ENCODE peak calls at places on chromosome 9, in nine cellular contexts. One of them, this sample, is unnamed.

GRCh38 chr9:90344013-90344412 is 298.6 kb downstream of the DIRAS2 start:
- DNase-seq in Panc1: no peak
- DNase-seq in lower lobe of right lung: no peak
- DNase-seq in AG04450: no peak
- DNase-seq in stomach: no peak
- DNase-seq in RWPE1: peak
- DNase-seq in K562: no peak
- DNase-seq in body of pancreas: no peak
- DNase-seq in tibial nerve: no peak
- DNase-seq in this sample: no peak

GRCh38 chr9:17322882-17323864 is 188.3 kb downstream of the CNTLN start:
- DNase-seq in body of pancreas: no peak
- DNase-seq in tibial nerve: no peak
- DNase-seq in AG04450: no peak
- DNase-seq in lower lobe of right lung: no peak
- DNase-seq in stomach: no peak
- DNase-seq in K562: no peak
- DNase-seq in Panc1: no peak
- DNase-seq in RWPE1: no peak
- DNase-seq in this sample: no peak

GRCh38 chr9:82763631-82764030 is 299.3 kb downstream of the RASEF start:
- DNase-seq in tibial nerve: no peak
- DNase-seq in K562: no peak
- DNase-seq in stomach: no peak
- DNase-seq in RWPE1: no peak
- DNase-seq in lower lobe of right lung: no peak
- DNase-seq in AG04450: no peak
- DNase-seq in Panc1: no peak
- DNase-seq in body of pancreas: no peak
- DNase-seq in this sample: no peak

GRCh38 chr9:4463824-4464223 is 26.4 kb upstream of the SLC1A1 start:
- DNase-seq in stomach: no peak
- DNase-seq in tibial nerve: no peak
- DNase-seq in lower lobe of right lung: no peak
- DNase-seq in K562: no peak
- DNase-seq in RWPE1: no peak
- DNase-seq in body of pancreas: no peak
- DNase-seq in Panc1: no peak
- DNase-seq in AG04450: no peak
- DNase-seq in this sample: no peak

GRCh38 chr9:33510264-33511183 is 13.5 kb upstream of the ANKRD18B start:
- DNase-seq in RWPE1: peak
- DNase-seq in stomach: peak
- DNase-seq in tibial nerve: no peak
- DNase-seq in lower lobe of right lung: peak
- DNase-seq in K562: peak
- DNase-seq in Panc1: no peak
- DNase-seq in body of pancreas: peak
- DNase-seq in AG04450: no peak
- DNase-seq in this sample: peak

GRCh38 chr9:15982182-15982581 is 429.3 kb downstream of the CCDC171 start:
- DNase-seq in K562: no peak
- DNase-seq in lower lobe of right lung: no peak
- DNase-seq in stomach: no peak
- DNase-seq in RWPE1: no peak
- DNase-seq in AG04450: no peak
- DNase-seq in tibial nerve: no peak
- DNase-seq in Panc1: no peak
- DNase-seq in body of pancreas: no peak
- DNase-seq in this sample: no peak

GRCh38 chr9:130893250-130894101 is 3.1 kb downstream of the QRFP start:
- DNase-seq in Panc1: no peak
- DNase-seq in RWPE1: no peak
- DNase-seq in K562: peak
- DNase-seq in AG04450: no peak
- DNase-seq in body of pancreas: no peak
- DNase-seq in stomach: peak
- DNase-seq in lower lobe of right lung: peak
- DNase-seq in tibial nerve: no peak
- DNase-seq in this sample: no peak

GRCh38 chr9:5971740-5972139 is 43.7 kb downstream of the RANBP6 start:
- DNase-seq in RWPE1: peak
- DNase-seq in lower lobe of right lung: no peak
- DNase-seq in Panc1: no peak
- DNase-seq in K562: no peak
- DNase-seq in stomach: no peak
- DNase-seq in tibial nerve: no peak
- DNase-seq in body of pancreas: no peak
- DNase-seq in AG04450: no peak
- DNase-seq in this sample: no peak

GRCh38 chr9:83992407-83992806 is 11.8 kb downstream of the RMI1 start:
- DNase-seq in AG04450: no peak
- DNase-seq in Panc1: no peak
- DNase-seq in stomach: no peak
- DNase-seq in tibial nerve: no peak
- DNase-seq in body of pancreas: peak
- DNase-seq in RWPE1: peak
- DNase-seq in lower lobe of right lung: no peak
- DNase-seq in K562: peak
- DNase-seq in this sample: no peak

GRCh38 chr9:68672625-68673024 is 32.4 kb upstream of the PIP5K1B start:
- DNase-seq in body of pancreas: no peak
- DNase-seq in Panc1: no peak
- DNase-seq in K562: no peak
- DNase-seq in lower lobe of right lung: no peak
- DNase-seq in stomach: no peak
- DNase-seq in RWPE1: no peak
- DNase-seq in tibial nerve: no peak
- DNase-seq in AG04450: no peak
- DNase-seq in this sample: no peak

GRCh38 chr9:68683433-68683832 is 21.6 kb upstream of the PIP5K1B start:
- DNase-seq in body of pancreas: no peak
- DNase-seq in tibial nerve: no peak
- DNase-seq in Panc1: no peak
- DNase-seq in lower lobe of right lung: no peak
- DNase-seq in stomach: no peak
- DNase-seq in RWPE1: no peak
- DNase-seq in K562: no peak
- DNase-seq in AG04450: no peak
- DNase-seq in this sample: no peak

GRCh38 chr9:68678430-68678829 is 26.6 kb upstream of the PIP5K1B start:
- DNase-seq in lower lobe of right lung: no peak
- DNase-seq in body of pancreas: no peak
- DNase-seq in AG04450: no peak
- DNase-seq in RWPE1: no peak
- DNase-seq in tibial nerve: no peak
- DNase-seq in Panc1: no peak
- DNase-seq in stomach: no peak
- DNase-seq in K562: peak
- DNase-seq in this sample: no peak
- TF ChIP-seq CTCF in lower lobe of right lung: peak
- TF ChIP-seq CTCF in body of pancreas: no peak
- TF ChIP-seq CTCF in AG04450: peak
- TF ChIP-seq CTCF in RWPE1: no peak
- TF ChIP-seq CTCF in tibial nerve: no peak
- TF ChIP-seq CTCF in Panc1: no peak
- TF ChIP-seq CTCF in stomach: no peak
- TF ChIP-seq CTCF in K562: peak
- TF ChIP-seq CTCF in this sample: peak

GRCh38 chr9:35923598-35923926 is 14.3 kb downstream of the SPAAR start:
- DNase-seq in lower lobe of right lung: no peak
- DNase-seq in tibial nerve: no peak
- DNase-seq in Panc1: no peak
- DNase-seq in AG04450: no peak
- DNase-seq in K562: peak
- DNase-seq in RWPE1: no peak
- DNase-seq in stomach: no peak
- DNase-seq in body of pancreas: no peak
- DNase-seq in this sample: no peak
- H3K27ac ChIP-seq in lower lobe of right lung: no peak
- H3K27ac ChIP-seq in tibial nerve: peak
- H3K27ac ChIP-seq in Panc1: no peak
- H3K27ac ChIP-seq in AG04450: peak
- H3K27ac ChIP-seq in K562: peak
- H3K27ac ChIP-seq in RWPE1: no peak
- H3K27ac ChIP-seq in stomach: peak
- H3K27ac ChIP-seq in body of pancreas: no peak
- H3K27ac ChIP-seq in this sample: peak

GRCh38 chr9:133992780-133993634 is 883 bp upstream of the VAV2 start:
- DNase-seq in tibial nerve: peak
- DNase-seq in RWPE1: peak
- DNase-seq in Panc1: no peak
- DNase-seq in AG04450: peak
- DNase-seq in lower lobe of right lung: peak
- DNase-seq in K562: peak
- DNase-seq in body of pancreas: peak
- DNase-seq in stomach: peak
- DNase-seq in this sample: peak
- TF ChIP-seq CTCF in tibial nerve: peak
- TF ChIP-seq CTCF in RWPE1: peak
- TF ChIP-seq CTCF in Panc1: peak
- TF ChIP-seq CTCF in AG04450: peak
- TF ChIP-seq CTCF in lower lobe of right lung: peak
- TF ChIP-seq CTCF in K562: peak
- TF ChIP-seq CTCF in body of pancreas: no peak
- TF ChIP-seq CTCF in stomach: no peak
- TF ChIP-seq CTCF in this sample: peak

GRCh38 chr9:129258124-129258822 is 80.2 kb upstream of the IER5L start:
- DNase-seq in AG04450: peak
- DNase-seq in body of pancreas: peak
- DNase-seq in K562: peak
- DNase-seq in tibial nerve: peak
- DNase-seq in lower lobe of right lung: peak
- DNase-seq in Panc1: peak
- DNase-seq in stomach: peak
- DNase-seq in RWPE1: peak
- DNase-seq in this sample: peak

GRCh38 chr9:129252937-129253819 is 75.1 kb upstream of the IER5L start:
- DNase-seq in AG04450: no peak
- DNase-seq in RWPE1: no peak
- DNase-seq in K562: no peak
- DNase-seq in lower lobe of right lung: peak
- DNase-seq in body of pancreas: no peak
- DNase-seq in Panc1: no peak
- DNase-seq in stomach: no peak
- DNase-seq in tibial nerve: peak
- DNase-seq in this sample: no peak

GRCh38 chr9:129256959-129257713 is 79.1 kb upstream of the IER5L start:
- DNase-seq in RWPE1: no peak
- DNase-seq in body of pancreas: no peak
- DNase-seq in lower lobe of right lung: peak
- DNase-seq in Panc1: no peak
- DNase-seq in K562: no peak
- DNase-seq in AG04450: no peak
- DNase-seq in stomach: no peak
- DNase-seq in tibial nerve: no peak
- DNase-seq in this sample: no peak

GRCh38 chr9:129253820-129254381 is 75.8 kb upstream of the IER5L start:
- DNase-seq in lower lobe of right lung: peak
- DNase-seq in Panc1: no peak
- DNase-seq in stomach: no peak
- DNase-seq in RWPE1: no peak
- DNase-seq in K562: peak
- DNase-seq in tibial nerve: peak
- DNase-seq in body of pancreas: peak
- DNase-seq in AG04450: no peak
- DNase-seq in this sample: no peak

DNA sequence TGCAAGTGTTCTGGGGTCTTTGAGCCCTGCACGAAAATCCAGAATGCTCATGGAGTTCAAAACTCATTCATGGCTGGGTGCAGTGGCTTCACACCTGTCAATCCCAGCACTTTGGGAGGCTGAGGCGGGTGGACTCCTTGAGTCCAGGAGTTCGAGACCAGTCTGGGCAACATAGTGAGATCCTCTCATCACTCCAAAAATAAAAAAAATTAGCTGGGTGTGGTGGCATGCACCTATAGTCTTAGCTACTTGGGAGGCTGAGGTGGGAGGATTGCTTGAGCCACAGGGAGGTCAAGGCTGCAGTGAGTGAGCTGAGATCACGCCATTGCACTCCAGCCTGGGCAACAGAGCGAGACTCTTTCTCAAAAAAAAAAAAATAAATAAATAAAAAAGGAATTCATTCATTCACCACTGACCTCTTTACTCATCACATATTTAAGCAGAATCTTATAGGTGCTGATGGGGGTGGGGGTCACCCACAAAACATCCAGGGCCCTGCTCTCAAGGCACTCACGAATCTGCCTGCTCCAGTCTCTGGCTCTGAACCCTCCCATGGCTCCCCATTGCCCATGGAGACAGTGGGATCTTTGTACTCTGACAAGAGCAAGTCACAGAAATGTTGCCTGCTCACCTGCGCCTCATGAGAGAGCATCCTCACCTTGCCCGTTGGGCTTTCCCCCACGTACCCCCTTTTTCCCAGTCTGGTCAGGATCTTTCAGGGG is 76.7 kb upstream of the IER5L start:
- DNase-seq in lower lobe of right lung: peak
- DNase-seq in Panc1: no peak
- DNase-seq in RWPE1: no peak
- DNase-seq in stomach: no peak
- DNase-seq in tibial nerve: no peak
- DNase-seq in K562: no peak
- DNase-seq in AG04450: no peak
- DNase-seq in body of pancreas: no peak
- DNase-seq in this sample: no peak
- H3K27ac ChIP-seq in lower lobe of right lung: no peak
- H3K27ac ChIP-seq in Panc1: no peak
- H3K27ac ChIP-seq in RWPE1: no peak
- H3K27ac ChIP-seq in stomach: no peak
- H3K27ac ChIP-seq in tibial nerve: peak
- H3K27ac ChIP-seq in K562: no peak
- H3K27ac ChIP-seq in AG04450: no peak
- H3K27ac ChIP-seq in body of pancreas: no peak
- H3K27ac ChIP-seq in this sample: peak

GRCh38 chr9:70355801-70356200 is 58.7 kb downstream of the KLF9 start:
- DNase-seq in body of pancreas: no peak
- DNase-seq in tibial nerve: no peak
- DNase-seq in AG04450: no peak
- DNase-seq in RWPE1: no peak
- DNase-seq in lower lobe of right lung: no peak
- DNase-seq in K562: no peak
- DNase-seq in Panc1: no peak
- DNase-seq in stomach: no peak
- DNase-seq in this sample: no peak

GRCh38 chr9:70352356-70352755 is 62.1 kb downstream of the KLF9 start:
- DNase-seq in lower lobe of right lung: no peak
- DNase-seq in K562: no peak
- DNase-seq in Panc1: no peak
- DNase-seq in body of pancreas: no peak
- DNase-seq in stomach: no peak
- DNase-seq in RWPE1: no peak
- DNase-seq in tibial nerve: no peak
- DNase-seq in AG04450: peak
- DNase-seq in this sample: no peak

GRCh38 chr9:70347046-70347445 is 67.4 kb downstream of the KLF9 start:
- DNase-seq in AG04450: no peak
- DNase-seq in body of pancreas: no peak
- DNase-seq in RWPE1: no peak
- DNase-seq in lower lobe of right lung: no peak
- DNase-seq in K562: no peak
- DNase-seq in Panc1: no peak
- DNase-seq in tibial nerve: no peak
- DNase-seq in stomach: no peak
- DNase-seq in this sample: no peak

GRCh38 chr9:70352802-70353201 is 61.7 kb downstream of the KLF9 start:
- DNase-seq in body of pancreas: no peak
- DNase-seq in lower lobe of right lung: no peak
- DNase-seq in tibial nerve: no peak
- DNase-seq in Panc1: no peak
- DNase-seq in stomach: no peak
- DNase-seq in K562: peak
- DNase-seq in AG04450: no peak
- DNase-seq in RWPE1: no peak
- DNase-seq in this sample: no peak
- TF ChIP-seq CTCF in body of pancreas: peak
- TF ChIP-seq CTCF in lower lobe of right lung: peak
- TF ChIP-seq CTCF in tibial nerve: peak
- TF ChIP-seq CTCF in Panc1: peak
- TF ChIP-seq CTCF in stomach: peak
- TF ChIP-seq CTCF in K562: peak
- TF ChIP-seq CTCF in AG04450: peak
- TF ChIP-seq CTCF in RWPE1: peak
- TF ChIP-seq CTCF in this sample: peak